ENCODE peak calls at places on chromosomes 6 and 20, in five cellular contexts. U is nephron progenitor cell; C is activated naive CD8-positive, alpha-beta T cell treated with anti-CD3 and anti-CD28 coated beads for 36 hours; A is activated T-cell treated with anti-CD3 and anti-CD28 coated beads, Interleukin-2, amount 50 U/mL, for 72 hours; D is CD8-positive, alpha-beta T cell. S is an unnamed sample.

GRCh38 chr20:54255157-54255556 is 47.3 kb downstream of the PFDN4 start:
- DNase-seq in U (no peak), A (no peak), D (no peak), C (no peak), S (no peak)

GRCh38 chr20:17525650-17526049 is 5.5 kb downstream of the BFSP1 start:
- DNase-seq in U (peak), C (no peak), D (no peak), A (no peak), S (peak)

GRCh38 chr6:135196739-135197510 is 15.8 kb downstream of the MYB start:
- DNase-seq in C (no peak), A (peak), U (no peak), D (no peak), S (no peak)

GRCh38 chr6:159691133-159691962 is 1.7 kb downstream of the SOD2 start:
- DNase-seq in U (no peak), D (no peak), A (no peak), C (no peak), S (peak)

GRCh38 chr20:53635189-53635588 is 41.5 kb upstream of the ZNF217 start:
- DNase-seq in D (no peak), A (no peak), U (no peak), C (no peak), S (no peak)

GRCh38 chr6:108798672-108799355 is 49.4 kb upstream of the ARMC2 start:
- DNase-seq in D (peak), C (peak), U (no peak), A (peak), S (no peak)

GRCh38 chr6:36590237-36590636 is 3.9 kb upstream of the SRSF3 start:
- DNase-seq in C (no peak), U (no peak), A (no peak), D (no peak), S (peak)

GRCh38 chr6:132085731-132086130 is 134.6 kb upstream of the CCN2 start:
- DNase-seq in D (no peak), A (no peak), U (no peak), C (no peak), S (no peak)

GRCh38 chr6:137705166-137706064 is 161.6 kb upstream of the TNFAIP3 start:
- DNase-seq in C (peak), A (peak), D (peak), U (peak), S (peak)

GRCh38 chr20:39645130-39645529 is 683.0 kb downstream of the DHX35 start:
- DNase-seq in D (no peak), U (no peak), A (no peak), C (no peak), S (no peak)

GRCh38 chr6:46903175-46903574 is 18.6 kb downstream of the ADGRF5 start:
- DNase-seq in D (no peak), C (no peak), U (no peak), A (no peak), S (no peak)

S was measured in HT1080.